ENCODE peak calls at places on chromosomes 11 and 22, in six cellular contexts. Q is activated T-cell treated with anti-CD3 and anti-CD28 coated beads, Interleukin-2, amount 50 U/mL, for 1 hour; B is breast epithelium; X is activated T-helper 9 cell treated with anti-CD3 and anti-CD28 coated beads, Interleukin-2, amount 50 U/mL, for 16 hours; J is A549; A is cardiac fibroblast. F is an unnamed sample.

GRCh38 chr11:23212829-23213228 is 352.6 kb upstream of the CCDC179 start:
- DNase-seq in Q (no peak), B (no peak), X (no peak), J (no peak), A (no peak), F (no peak)

GRCh38 chr11:126512251-126512650 is 156.8 kb downstream of the ST3GAL4 start:
- DNase-seq in Q (no peak), B (no peak), X (no peak), J (no peak), A (no peak), F (no peak)

GRCh38 chr11:68266936-68267880 is 4.6 kb downstream of the C11orf24 start:
- DNase-seq in Q (no peak), B (peak), X (no peak), J (no peak), A (no peak), F (no peak)

GRCh38 chr11:35077709-35078695 is 61.0 kb upstream of the CD44 start:
- DNase-seq in Q (peak), B (no peak), X (peak), J (peak), A (peak), F (peak)

GRCh38 chr22:19499236-19499879 is 19.6 kb downstream of the CDC45 start:
- DNase-seq in Q (no peak), B (no peak), X (no peak), J (no peak), A (no peak), F (no peak)

GRCh38 chr22:35611891-35612576 is 5.1 kb downstream of the MB start:
- DNase-seq in Q (no peak), B (no peak), X (no peak), J (no peak), A (no peak), F (no peak)

GRCh38 chr11:19116315-19116970 is 525 bp upstream of the ZDHHC13 start:
- DNase-seq in Q (no peak), B (no peak), X (no peak), J (no peak), A (no peak), F (no peak)

GRCh38 chr11:131908316-131908715 is 537.9 kb downstream of the NTM start:
- DNase-seq in Q (no peak), B (no peak), X (no peak), J (no peak), A (peak), F (no peak)

GRCh38 chr11:110524227-110524626 is 94.5 kb downstream of the FDX1 start:
- DNase-seq in Q (no peak), B (no peak), X (no peak), J (no peak), A (peak), F (no peak)

GRCh38 chr11:126175261-126175885 is 36.1 kb downstream of the RPUSD4 start:
- DNase-seq in Q (no peak), B (no peak), X (no peak), J (no peak), A (peak), F (no peak)

GRCh38 chr11:91947215-91947614 is 277.4 kb upstream of the FAT3 start:
- DNase-seq in Q (no peak), B (no peak), X (no peak), J (no peak), A (peak), F (peak)

GRCh38 chr22:25199726-25200520 is at the start of gene CRYBB3:
- DNase-seq in Q (no peak), B (no peak), X (no peak), J (no peak), A (no peak), F (no peak)

GRCh38 chr11:85682330-85683305 is 3.4 kb downstream of the CCDC89 start:
- DNase-seq in Q (peak), B (no peak), X (peak), J (peak), A (peak), F (no peak)

GRCh38 chr11:68471360-68472340 is 11.1 kb downstream of the PPP6R3 start:
- DNase-seq in Q (peak), B (no peak), X (peak), J (no peak), A (peak), F (peak)

GRCh38 chr22:48581206-48581766 is 1246.4 kb downstream of the BRD1 start:
- DNase-seq in Q (no peak), B (no peak), X (no peak), J (no peak), A (no peak), F (no peak)

GRCh38 chr22:43228330-43228729 is 41.4 kb upstream of the TTLL12 start:
- DNase-seq in Q (peak), B (no peak), X (no peak), J (peak), A (peak), F (no peak)

GRCh38 chr22:19478466-19479357 is at the start of gene UFD1:
- DNase-seq in Q (peak), B (peak), X (peak), J (peak), A (peak), F (peak)

GRCh38 chr11:115606223-115607220 is 102.3 kb upstream of the CADM1 start:
- DNase-seq in Q (no peak), B (no peak), X (no peak), J (no peak), A (no peak), F (no peak)

GRCh38 chr11:65642014-65642671 is 4.2 kb downstream of the SIPA1 start:
- DNase-seq in Q (no peak), B (no peak), X (no peak), J (no peak), A (no peak), F (no peak)

GRCh38 chr11:117145393-117145761 is 1.3 kb downstream of the PAFAH1B2 start:
- DNase-seq in Q (no peak), B (no peak), X (no peak), J (peak), A (peak), F (no peak)

GRCh38 chr11:36878747-36879146 is 280.7 kb upstream of the RAG2 start:
- DNase-seq in Q (no peak), B (no peak), X (no peak), J (no peak), A (no peak), F (no peak)

GRCh38 chr22:23834830-23835772 is 3.7 kb downstream of the DERL3 start:
- DNase-seq in Q (no peak), B (no peak), X (no peak), J (no peak), A (no peak), F (no peak)

GRCh38 chr22:22935546-22936157 is 48.0 kb downstream of the IGLL5 start:
- DNase-seq in Q (no peak), B (no peak), X (no peak), J (no peak), A (no peak), F (no peak)

GRCh38 chr11:74840486-74840885 is 91.8 kb downstream of the RNF169 start:
- DNase-seq in Q (no peak), B (no peak), X (no peak), J (no peak), A (no peak), F (no peak)

GRCh38 chr22:17842386-17842785 is 68.1 kb upstream of the BID start:
- DNase-seq in Q (peak), B (no peak), X (peak), J (no peak), A (no peak), F (no peak)

GRCh38 chr22:19105867-19106802 is 16.1 kb downstream of the DGCR2 start:
- DNase-seq in Q (peak), B (no peak), X (peak), J (peak), A (no peak), F (no peak)

GRCh38 chr11:29485641-29486040 is 531.2 kb downstream of the KCNA4 start:
- DNase-seq in Q (no peak), B (no peak), X (no peak), J (no peak), A (no peak), F (no peak)

GRCh38 chr11:57568330-57568766 is 876 bp upstream of the UBE2L6 start:
- DNase-seq in Q (peak), B (no peak), X (no peak), J (no peak), A (peak), F (no peak)

GRCh38 chr22:44753189-44754042 is 1.0 kb downstream of the ARHGAP8 start:
- DNase-seq in Q (no peak), B (no peak), X (no peak), J (no peak), A (peak), F (no peak)

GRCh38 chr11:72552399-72552910 is 118.1 kb upstream of the CLPB start:
- DNase-seq in Q (no peak), B (no peak), X (no peak), J (no peak), A (no peak), F (no peak)

GRCh38 chr11:129230006-129230405 is 37.9 kb upstream of the ARHGAP32 start:
- DNase-seq in Q (no peak), B (no peak), X (no peak), J (no peak), A (peak), F (no peak)

GRCh38 chr11:64829536-64830251 is 14.8 kb downstream of the CDC42BPG start:
- DNase-seq in Q (no peak), B (no peak), X (no peak), J (no peak), A (no peak), F (no peak)

GRCh38 chr11:62928011-62928410 is 6.8 kb upstream of the CHRM1 start:
- DNase-seq in Q (no peak), B (no peak), X (no peak), J (no peak), A (no peak), F (no peak)

GRCh38 chr22:29700206-29700948 is 19.4 kb upstream of the CABP7 start:
- DNase-seq in Q (no peak), B (no peak), X (no peak), J (no peak), A (no peak), F (no peak)

GRCh38 chr22:30636226-30637077 is 871 bp downstream of the SLC35E4 start:
- DNase-seq in Q (peak), B (no peak), X (no peak), J (no peak), A (peak), F (no peak)

GRCh38 chr22:32202539-32203180 is 2.2 kb downstream of the RFPL2 start:
- DNase-seq in Q (no peak), B (no peak), X (no peak), J (peak), A (peak), F (peak)

GRCh38 chr11:78940500-78941225 is 366.0 kb upstream of the NARS2 start:
- DNase-seq in Q (no peak), B (no peak), X (no peak), J (no peak), A (no peak), F (no peak)

GRCh38 chr11:96113100-96113710 is 189.3 kb upstream of the MTMR2 start:
- DNase-seq in Q (no peak), B (no peak), X (no peak), J (no peak), A (peak), F (no peak)

GRCh38 chr22:50238755-50239154 is 6.1 kb downstream of the TUBGCP6 start:
- DNase-seq in Q (no peak), B (no peak), X (no peak), J (no peak), A (no peak), F (no peak)

GRCh38 chr11:22703040-22703439 is 36.6 kb downstream of the GAS2 start:
- DNase-seq in Q (no peak), B (no peak), X (no peak), J (peak), A (peak), F (peak)

F was measured in kidney epithelial cell.